ENCODE peak calls at places on chromosomes 11 and 22, in four cellular contexts. U, G, B and T are unnamed samples. For H3K79me1, the result is how much of the 10 kb centered on the place peaks cover.

GRCh38 chr11:127789887-127790286 is 789.3 kb upstream of the KIRREL3 start:
- DNase-seq in U (peak), B (peak), G (peak), T (no peak)

GRCh38 chr11:67281552-67282150 is 7.5 kb upstream of the ANKRD13D start:
- DNase-seq in U (no peak), G (no peak), B (no peak), T (no peak)

GRCh38 chr11:95375881-95376280 is 144.9 kb upstream of the SESN3 start:
- DNase-seq in U (peak), B (no peak), G (peak), T (no peak)

GRCh38 chr11:88330826-88331428 is 6.6 kb downstream of the CTSC start:
- DNase-seq in G (no peak), B (no peak), U (no peak), T (no peak)

GRCh38 chr11:8086001-8086479 is 5.0 kb downstream of the TUB start:
- DNase-seq in B (no peak), U (peak), G (no peak), T (no peak)

GRCh38 chr11:102530558-102530957 is at the start of gene MMP7:
- DNase-seq in U (peak), B (no peak), G (peak), T (no peak)

GRCh38 chr11:120801801-120802689 is 221.9 kb upstream of the TBCEL start:
- DNase-seq in B (peak), G (peak), U (peak), T (peak)

GRCh38 chr11:82731691-82732277 is 1.9 kb downstream of the FAM181B start:
- DNase-seq in G (no peak), U (no peak), B (no peak), T (no peak)

GRCh38 chr22:37298748-37299495 is 16.6 kb downstream of the CYTH4 start:
- DNase-seq in B (no peak), G (no peak), U (no peak), T (no peak)

GRCh38 chr11:17542249-17542648 is 2.0 kb downstream of the USH1C start:
- DNase-seq in U (no peak), G (no peak), B (no peak), T (no peak)

GRCh38 chr11:133946541-133947297 is 10.0 kb downstream of the IGSF9B start:
- DNase-seq in B (no peak), G (no peak), U (no peak), T (no peak)

GRCh38 chr22:48587236-48587865 is 1240.3 kb downstream of the BRD1 start:
- DNase-seq in B (no peak), U (no peak), G (no peak), T (no peak)

GRCh38 chr11:123576501-123576900 is 77.9 kb downstream of the SCN3B start:
- DNase-seq in U (no peak), B (no peak), G (no peak), T (no peak)

GRCh38 chr11:61516191-61516590 is 7.6 kb downstream of the LRRC10B start:
- DNase-seq in B (no peak), U (no peak), G (no peak), T (no peak)

GRCh38 chr22:23522642-23523251 is 57.3 kb downstream of the IGLL1 start:
- DNase-seq in G (peak), U (no peak), B (no peak), T (no peak)
- H3K79me1 ChIP-seq in G (under half), U (under half), B (under half), T (under half)

GRCh38 chr11:63872833-63873201 is 33.9 kb downstream of the MARK2 start:
- DNase-seq in B (no peak), G (no peak), U (no peak), T (no peak)
- H3K79me1 ChIP-seq in B (under half), G (under half), U (half or more), T (under half)

GRCh38 chr11:78083036-78083435 is 3.4 kb upstream of the NDUFC2 start:
- DNase-seq in G (no peak), U (no peak), B (no peak), T (no peak)
- H3K79me1 ChIP-seq in G (under half), U (under half), B (under half), T (under half)

DNA sequence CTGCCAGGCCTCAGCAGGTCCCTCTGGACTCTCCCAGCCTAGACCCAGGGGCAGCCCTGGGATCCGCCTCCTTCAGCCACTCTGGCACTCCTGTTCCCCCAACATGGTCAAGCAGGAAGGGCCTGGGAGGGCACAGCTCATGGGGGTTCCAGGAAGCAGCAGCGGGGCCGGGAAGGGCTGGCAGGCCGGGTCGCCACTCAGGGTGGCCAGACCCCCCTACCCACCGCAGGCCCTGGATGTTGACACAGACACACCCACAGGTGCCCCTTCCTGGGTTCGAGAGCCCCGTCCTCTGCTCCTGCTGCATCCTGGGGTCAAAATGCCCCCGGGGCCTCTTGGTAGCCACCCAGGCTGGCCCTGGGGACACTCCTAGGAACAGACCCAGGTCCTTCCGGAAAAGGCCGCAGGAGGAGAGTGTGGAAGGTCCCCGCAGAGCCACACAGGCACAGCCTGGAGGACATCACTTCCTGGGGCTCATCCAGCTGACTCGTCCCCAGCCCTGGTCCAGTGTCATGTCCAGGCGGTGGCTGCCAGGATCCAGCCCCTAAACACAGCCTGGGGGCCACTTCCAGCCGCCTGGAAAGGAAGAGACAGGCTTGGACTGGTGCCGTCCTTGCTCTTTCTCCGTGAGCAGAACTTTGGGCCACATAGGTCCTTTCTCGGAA is 6.8 kb upstream of the PIM3 start:
- DNase-seq in U (no peak), G (no peak), B (no peak), T (no peak)
- H3K79me1 ChIP-seq in U (under half), G (under half), B (under half), T (under half)

DNA sequence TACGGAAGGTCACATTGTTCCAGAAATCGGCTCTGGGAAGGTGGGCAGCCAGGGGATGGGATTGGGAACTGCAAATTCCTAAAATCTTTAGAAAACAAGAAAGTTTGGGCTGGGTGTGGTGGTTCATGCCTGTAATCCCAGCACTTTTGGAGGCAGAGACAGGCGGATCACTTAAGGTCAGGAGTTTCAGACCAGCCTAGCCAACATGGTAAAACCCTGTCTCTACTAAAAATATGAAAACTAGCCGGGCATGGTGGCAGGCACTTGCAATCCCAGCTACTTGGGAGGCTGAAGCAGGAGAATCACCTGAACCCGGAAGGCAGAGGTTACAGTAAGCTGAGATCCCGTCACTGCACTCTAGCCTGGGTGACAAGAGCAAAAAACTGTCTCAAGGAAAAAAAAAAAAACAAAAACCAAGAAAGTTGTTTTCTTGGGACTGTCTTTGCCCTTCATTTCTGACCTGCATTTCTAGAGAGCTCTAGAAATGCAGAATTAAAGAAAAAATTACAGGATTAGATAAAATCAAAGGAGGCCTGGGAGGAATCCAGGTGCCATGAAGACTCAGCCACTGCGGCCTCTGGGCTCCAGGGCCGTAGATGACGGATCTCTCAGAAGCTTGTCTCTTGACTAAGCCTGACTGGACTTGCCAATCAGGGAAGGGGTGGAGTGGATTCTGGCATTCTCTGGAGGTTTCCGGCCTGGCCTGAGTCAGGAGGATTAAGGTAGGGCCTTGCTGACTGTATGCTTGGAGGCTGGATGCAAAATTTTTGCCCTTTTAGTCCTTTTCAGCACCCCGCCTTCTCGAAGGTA is 5.3 kb upstream of the MALAT1 start:
- DNase-seq in B (no peak), U (peak), G (peak), T (no peak)
- H3K79me1 ChIP-seq in B (under half), U (half or more), G (under half), T (under half)

GRCh38 chr22:39175127-39176066 is 22.9 kb upstream of the CBX7 start:
- DNase-seq in B (no peak), G (peak), U (no peak), T (peak)

GRCh38 chr22:39173050-39173706 is 20.7 kb upstream of the CBX7 start:
- DNase-seq in G (no peak), U (no peak), B (no peak), T (no peak)

GRCh38 chr22:39171623-39172264 is 19.3 kb upstream of the CBX7 start:
- DNase-seq in B (no peak), G (no peak), U (no peak), T (no peak)

GRCh38 chr22:39174498-39175120 is 22.1 kb upstream of the CBX7 start:
- DNase-seq in G (peak), U (peak), B (peak), T (peak)

GRCh38 chr22:39173787-39174497 is 21.5 kb upstream of the CBX7 start:
- DNase-seq in B (no peak), G (no peak), U (no peak), T (no peak)
- H3K79me1 ChIP-seq in B (under half), G (under half), U (under half), T (under half)

DNA sequence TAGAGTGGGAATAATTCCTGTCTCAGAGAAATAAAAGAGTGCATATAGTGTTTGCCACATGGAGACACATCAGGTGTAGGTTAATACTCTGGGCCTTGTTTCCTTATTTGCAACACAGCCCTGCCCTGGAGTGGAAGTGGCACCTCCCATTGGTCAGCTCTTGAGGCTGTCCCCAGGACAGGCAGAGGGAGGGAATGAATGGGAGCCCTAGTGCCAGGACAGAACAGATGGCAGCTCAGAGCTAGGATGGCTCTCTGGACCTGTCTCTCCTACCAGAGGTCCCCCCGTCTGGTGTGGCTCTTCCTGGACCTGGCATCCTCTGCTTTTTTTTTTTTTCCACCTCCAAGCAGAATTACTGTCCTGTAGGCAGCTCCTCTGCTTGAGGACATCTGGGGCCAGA is 35.6 kb downstream of the LIMK2 start:
- DNase-seq in B (no peak), U (no peak), G (no peak), T (no peak)
- H3K79me1 ChIP-seq in B (under half), U (half or more), G (under half), T (under half)

GRCh38 chr11:12164061-12165014 is 53.9 kb downstream of the MICAL2 start:
- DNase-seq in B (no peak), U (peak), G (peak), T (no peak)
- H3K79me1 ChIP-seq in B (under half), U (half or more), G (under half), T (under half)

GRCh38 chr11:116062526-116063171 is 558.4 kb upstream of the CADM1 start:
- DNase-seq in B (no peak), G (peak), U (no peak), T (no peak)

GRCh38 chr11:116065986-116066385 is 561.8 kb upstream of the CADM1 start:
- DNase-seq in U (no peak), G (no peak), B (no peak), T (no peak)

GRCh38 chr11:116066777-116067176 is 562.6 kb upstream of the CADM1 start:
- DNase-seq in B (no peak), G (no peak), U (no peak), T (no peak)

GRCh38 chr11:116062129-116062525 is 557.9 kb upstream of the CADM1 start:
- DNase-seq in G (no peak), U (no peak), B (no peak), T (no peak)

DNA sequence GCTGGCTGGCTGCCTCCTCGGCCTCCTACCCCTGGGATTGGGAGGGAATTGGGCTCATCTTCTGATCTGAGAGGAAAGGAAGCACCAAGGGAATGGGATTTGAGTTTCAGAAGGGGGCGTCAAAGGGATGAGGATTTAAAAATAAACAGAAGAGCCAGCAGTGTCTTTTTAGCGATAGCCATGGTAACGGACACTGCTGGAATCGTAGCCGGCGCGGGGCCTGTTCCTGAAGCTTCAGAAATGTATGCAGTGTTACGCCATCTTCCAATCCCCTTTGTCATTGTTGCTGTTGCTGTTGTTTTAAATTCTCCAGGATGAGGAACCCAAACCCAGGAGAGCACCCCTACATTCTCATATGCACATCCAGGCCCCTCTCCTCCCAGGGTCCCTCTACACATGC is 561.3 kb upstream of the CADM1 start:
- DNase-seq in B (no peak), G (no peak), U (no peak), T (no peak)
- H3K79me1 ChIP-seq in B (under half), G (under half), U (under half), T (under half)

DNA sequence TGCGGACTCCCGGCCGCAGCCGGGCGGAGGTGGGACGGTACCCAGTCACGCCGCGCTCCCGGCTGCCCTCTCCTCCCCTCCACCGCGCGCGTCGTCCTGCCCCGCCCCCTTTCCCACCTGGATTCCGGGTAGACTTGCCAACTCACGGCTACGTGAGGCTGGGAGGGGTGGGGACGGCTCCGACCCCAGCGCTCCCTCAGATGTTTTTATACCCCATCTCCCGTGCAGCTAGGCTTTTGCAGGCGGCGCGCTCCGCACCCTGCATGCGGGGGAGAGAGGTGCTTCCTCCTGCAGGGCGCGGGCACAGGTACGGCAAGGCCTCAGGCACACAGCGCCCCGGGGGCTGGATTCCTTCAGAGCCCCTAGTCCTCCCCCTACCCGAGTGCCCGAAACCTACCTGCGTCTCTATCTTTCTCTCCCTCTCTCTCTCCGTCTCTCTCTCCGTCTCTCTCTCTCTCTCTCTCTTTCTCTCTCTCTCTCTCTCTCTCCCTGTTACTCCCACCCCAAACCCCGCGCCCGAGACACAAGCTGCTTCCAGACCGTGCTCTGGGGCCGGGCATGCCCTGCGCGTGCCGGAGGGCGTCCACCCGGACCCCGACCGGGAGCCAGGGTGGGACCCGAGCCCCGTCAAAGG is 1.9 kb downstream of the PDGFB start:
- DNase-seq in G (peak), B (no peak), U (no peak), T (peak)
- H3K79me1 ChIP-seq in G (under half), B (under half), U (under half), T (under half)